ENCODE peak calls at places on chromosomes 1 and 21, in seven cellular contexts. S is PC-3, M is right atrium auricular region, E is neural progenitor cell, J is HCT116, Q is heart right ventricle, X is K562. F is an unnamed sample. For H3K4me1, the result is how much of the 10 kb centered on the place peaks cover.

GRCh38 chr1:76933847-76934657 is 66.8 kb downstream of the ST6GALNAC5 start:
- DNase-seq in S (no peak), M (no peak), E (peak), J (no peak), Q (no peak), X (no peak), F (no peak)

GRCh38 chr1:66542811-66543767 is 9.1 kb downstream of the SGIP1 start:
- DNase-seq in S (peak), M (no peak), E (no peak), J (peak), Q (peak), X (no peak), F (peak)

GRCh38 chr1:226658538-226659125 is 80.5 kb downstream of the ITPKB start:
- DNase-seq in S (no peak), M (no peak), E (no peak), J (no peak), Q (no peak), X (no peak), F (no peak)

GRCh38 chr1:230518511-230518910 is 92.4 kb upstream of the PGBD5 start:
- DNase-seq in S (no peak), M (no peak), E (peak), J (no peak), Q (no peak), X (no peak), F (no peak)

GRCh38 chr1:8880068-8880676 is 1.7 kb upstream of the ENO1 start:
- DNase-seq in S (peak), M (peak), E (no peak), J (no peak), Q (no peak), X (peak), F (peak)

GRCh38 chr21:43282358-43283120 is 113.7 kb downstream of the CRYAA start:
- DNase-seq in S (no peak), M (no peak), E (no peak), J (no peak), Q (no peak), X (no peak), F (no peak)

GRCh38 chr21:44071359-44072104 is 35.7 kb upstream of the PWP2 start:
- DNase-seq in S (no peak), M (no peak), E (no peak), J (no peak), Q (no peak), X (no peak), F (no peak)

GRCh38 chr1:77100870-77101269 is 118.4 kb downstream of the PIGK start:
- DNase-seq in S (peak), M (no peak), E (peak), J (no peak), Q (no peak), X (no peak), F (no peak)

GRCh38 chr21:39014751-39015150 is 168.5 kb downstream of the PSMG1 start:
- DNase-seq in S (peak), M (no peak), E (no peak), J (no peak), Q (no peak), X (no peak), F (no peak)

GRCh38 chr21:25176637-25177412 is 430.5 kb downstream of the MRPL39 start:
- DNase-seq in S (peak), M (no peak), E (no peak), J (no peak), Q (no peak), X (no peak), F (no peak)

GRCh38 chr21:31103571-31104265 is 65.4 kb upstream of the KRTAP19-8 start:
- DNase-seq in S (no peak), M (no peak), E (no peak), J (no peak), Q (no peak), X (no peak), F (no peak)

GRCh38 chr21:45262616-45263015 is 25.1 kb downstream of the POFUT2 start:
- DNase-seq in S (no peak), M (peak), E (no peak), J (no peak), Q (no peak), X (no peak), F (peak)

GRCh38 chr1:223208164-223209075 is 65.4 kb upstream of the TLR5 start:
- DNase-seq in S (peak), M (no peak), E (no peak), J (no peak), Q (no peak), X (no peak), F (no peak)

GRCh38 chr1:199122532-199123311 is 483.9 kb downstream of the PTPRC start:
- DNase-seq in S (peak), M (no peak), E (no peak), J (no peak), Q (no peak), X (no peak), F (no peak)

GRCh38 chr21:15301736-15302135 is 236.9 kb upstream of the NRIP1 start:
- DNase-seq in S (peak), M (no peak), E (no peak), J (no peak), Q (no peak), X (no peak), F (no peak)

GRCh38 chr1:8388732-8389562 is 71.0 kb downstream of the SLC45A1 start:
- DNase-seq in S (no peak), M (no peak), E (no peak), J (no peak), Q (no peak), X (peak), F (no peak)

GRCh38 chr1:177033628-177034027 is 130.9 kb downstream of the ASTN1 start:
- DNase-seq in S (no peak), M (no peak), E (no peak), J (no peak), Q (no peak), X (no peak), F (no peak)

GRCh38 chr1:63829349-63830327 is 55.8 kb downstream of the ROR1 start:
- DNase-seq in S (no peak), M (no peak), E (no peak), J (no peak), Q (no peak), X (no peak), F (no peak)

GRCh38 chr1:177800386-177801058 is 169.3 kb downstream of the SEC16B start:
- DNase-seq in S (peak), M (no peak), E (no peak), J (no peak), Q (no peak), X (no peak), F (no peak)

GRCh38 chr1:36457691-36458090 is 6.5 kb downstream of the MRPS15 start:
- DNase-seq in S (no peak), M (no peak), E (no peak), J (no peak), Q (no peak), X (no peak), F (no peak)

GRCh38 chr21:16838330-16838729 is 674.5 kb upstream of the CXADR start:
- DNase-seq in S (no peak), M (no peak), E (no peak), J (no peak), Q (no peak), X (no peak), F (no peak)

GRCh38 chr1:17696417-17697301 is 58.5 kb upstream of the ACTL8 start:
- DNase-seq in S (peak), M (no peak), E (peak), J (peak), Q (no peak), X (peak), F (no peak)

GRCh38 chr1:183548136-183548535 is 42.1 kb downstream of the NCF2 start:
- DNase-seq in S (no peak), M (no peak), E (peak), J (no peak), Q (no peak), X (no peak), F (no peak)

GRCh38 chr1:8510041-8510823 is 192.3 kb downstream of the SLC45A1 start:
- DNase-seq in S (no peak), M (peak), E (no peak), J (no peak), Q (no peak), X (no peak), F (peak)

GRCh38 chr1:82299680-82300079 is 498.9 kb downstream of the ADGRL2 start:
- DNase-seq in S (no peak), M (no peak), E (no peak), J (no peak), Q (no peak), X (no peak), F (no peak)

GRCh38 chr1:112083487-112083886 is 94.0 kb upstream of the KCND3 start:
- DNase-seq in S (peak), M (no peak), E (peak), J (no peak), Q (no peak), X (no peak), F (no peak)

GRCh38 chr1:172917972-172918371 is 132.8 kb downstream of the TNFSF18 start:
- DNase-seq in S (peak), M (no peak), E (no peak), J (peak), Q (no peak), X (no peak), F (no peak)

GRCh38 chr1:8472668-8473067 is 154.8 kb downstream of the SLC45A1 start:
- DNase-seq in S (no peak), M (no peak), E (no peak), J (no peak), Q (no peak), X (no peak), F (no peak)

GRCh38 chr1:187261637-187262036 is 432.9 kb downstream of the PLA2G4A start:
- DNase-seq in S (no peak), M (no peak), E (peak), J (no peak), Q (no peak), X (no peak), F (no peak)

GRCh38 chr1:99599678-99600175 is 46.2 kb upstream of the PALMD start:
- DNase-seq in S (peak), M (peak), E (no peak), J (peak), Q (peak), X (peak), F (no peak)

GRCh38 chr1:183533617-183534174 is 56.6 kb downstream of the NCF2 start:
- DNase-seq in S (no peak), M (no peak), E (no peak), J (no peak), Q (no peak), X (no peak), F (no peak)

GRCh38 chr21:28228624-28228995 is 764.1 kb downstream of the LTN1 start:
- DNase-seq in S (no peak), M (no peak), E (no peak), J (no peak), Q (no peak), X (no peak), F (no peak)

GRCh38 chr21:14916676-14917141 is 148.1 kb downstream of the NRIP1 start:
- DNase-seq in S (peak), M (no peak), E (no peak), J (no peak), Q (no peak), X (no peak), F (no peak)

GRCh38 chr1:226534645-226535044 is 13.9 kb upstream of the STUM start:
- DNase-seq in S (no peak), M (no peak), E (no peak), J (no peak), Q (no peak), X (no peak), F (no peak)

GRCh38 chr1:88519156-88519555 is 164.9 kb upstream of the PKN2 start:
- DNase-seq in S (peak), M (no peak), E (peak), J (no peak), Q (no peak), X (no peak), F (no peak)

GRCh38 chr1:197799271-197799670 is 24.0 kb upstream of the DENND1B start:
- DNase-seq in S (peak), M (no peak), E (no peak), J (no peak), Q (no peak), X (no peak), F (no peak)

GRCh38 chr1:151512801-151513625 is 1.8 kb downstream of the CGN start:
- DNase-seq in S (peak), M (no peak), E (peak), J (no peak), Q (no peak), X (no peak), F (peak)

GRCh38 chr1:162151900-162152829 is 82.7 kb downstream of the NOS1AP start:
- DNase-seq in S (no peak), M (no peak), E (no peak), J (no peak), Q (no peak), X (no peak), F (peak)

GRCh38 chr1:245807954-245808719 is 653.4 kb downstream of the KIF26B start:
- DNase-seq in S (no peak), M (no peak), E (no peak), J (no peak), Q (no peak), X (no peak), F (no peak)

GRCh38 chr1:101959456-101959855 is 37.3 kb downstream of the OLFM3 start:
- DNase-seq in S (no peak), M (no peak), E (no peak), J (no peak), Q (no peak), X (no peak), F (no peak)

GRCh38 chr1:171616586-171616985 is 5.5 kb upstream of the MYOCOS start:
- DNase-seq in S (no peak), M (no peak), E (no peak), J (no peak), Q (no peak), X (no peak), F (no peak)

GRCh38 chr1:171610385-171610784 is 11.7 kb upstream of the MYOCOS start:
- DNase-seq in S (no peak), M (no peak), E (no peak), J (no peak), Q (no peak), X (no peak), F (no peak)

GRCh38 chr1:171611306-171611705 is 10.7 kb upstream of the MYOCOS start:
- DNase-seq in S (no peak), M (no peak), E (no peak), J (no peak), Q (no peak), X (no peak), F (no peak)

GRCh38 chr1:171613282-171613681 is 8.8 kb upstream of the MYOCOS start:
- DNase-seq in S (no peak), M (no peak), E (no peak), J (no peak), Q (no peak), X (no peak), F (no peak)
- H3K4me1 ChIP-seq in S (under half), M (under half), E (under half), J (under half), Q (under half), X (under half), F (under half)

GRCh38 chr1:91895832-91896556 is 10.0 kb upstream of the TGFBR3 start:
- DNase-seq in S (no peak), M (peak), E (no peak), J (no peak), Q (no peak), X (no peak), F (no peak)

GRCh38 chr1:91901231-91901630 is 15.3 kb upstream of the TGFBR3 start:
- DNase-seq in S (no peak), M (no peak), E (no peak), J (no peak), Q (no peak), X (no peak), F (no peak)

GRCh38 chr1:91897016-91897415 is 11.1 kb upstream of the TGFBR3 start:
- DNase-seq in S (no peak), M (no peak), E (no peak), J (no peak), Q (no peak), X (no peak), F (no peak)

DNA sequence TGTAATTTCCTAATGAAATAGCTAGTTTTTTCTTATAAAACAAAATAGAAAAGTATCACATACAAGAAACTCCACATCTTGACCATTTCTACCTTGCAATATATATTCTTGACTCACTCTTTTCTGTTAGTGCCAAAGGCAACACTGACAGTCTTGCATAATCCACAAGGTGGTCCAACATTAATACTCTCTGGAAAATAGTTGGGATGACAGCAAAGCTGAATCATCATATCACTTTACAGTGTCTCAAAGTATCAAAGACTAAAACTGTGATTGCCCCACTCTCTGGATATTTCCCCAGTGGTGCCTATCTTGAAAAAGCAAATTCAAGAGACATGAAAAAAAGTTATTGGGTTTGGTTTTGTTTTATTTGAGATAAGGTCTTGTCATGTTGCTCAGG is 14.6 kb upstream of the TGFBR3 start:
- DNase-seq in S (peak), M (no peak), E (no peak), J (no peak), Q (no peak), X (no peak), F (no peak)
- H3K4me1 ChIP-seq in S (under half), M (under half), E (under half), J (under half), Q (under half), X (under half), F (under half)

GRCh38 chr1:201496296-201496690 is 10.6 kb downstream of the CSRP1 start:
- DNase-seq in S (no peak), M (no peak), E (no peak), J (no peak), Q (no peak), X (no peak), F (no peak)

GRCh38 chr1:201498621-201499020 is 8.3 kb downstream of the CSRP1 start:
- DNase-seq in S (no peak), M (no peak), E (no peak), J (no peak), Q (no peak), X (no peak), F (no peak)

GRCh38 chr1:201497935-201498509 is 8.9 kb downstream of the CSRP1 start:
- DNase-seq in S (no peak), M (no peak), E (no peak), J (no peak), Q (no peak), X (no peak), F (no peak)

GRCh38 chr1:201493757-201494617 is 12.9 kb downstream of the CSRP1 start:
- DNase-seq in S (no peak), M (no peak), E (peak), J (no peak), Q (peak), X (no peak), F (no peak)

GRCh38 chr1:201495447-201496295 is 11.3 kb downstream of the CSRP1 start:
- DNase-seq in S (no peak), M (no peak), E (peak), J (no peak), Q (peak), X (no peak), F (peak)
- H3K4me1 ChIP-seq in S (under half), M (under half), E (under half), J (under half), Q (half or more), X (under half), F (half or more)

DNA sequence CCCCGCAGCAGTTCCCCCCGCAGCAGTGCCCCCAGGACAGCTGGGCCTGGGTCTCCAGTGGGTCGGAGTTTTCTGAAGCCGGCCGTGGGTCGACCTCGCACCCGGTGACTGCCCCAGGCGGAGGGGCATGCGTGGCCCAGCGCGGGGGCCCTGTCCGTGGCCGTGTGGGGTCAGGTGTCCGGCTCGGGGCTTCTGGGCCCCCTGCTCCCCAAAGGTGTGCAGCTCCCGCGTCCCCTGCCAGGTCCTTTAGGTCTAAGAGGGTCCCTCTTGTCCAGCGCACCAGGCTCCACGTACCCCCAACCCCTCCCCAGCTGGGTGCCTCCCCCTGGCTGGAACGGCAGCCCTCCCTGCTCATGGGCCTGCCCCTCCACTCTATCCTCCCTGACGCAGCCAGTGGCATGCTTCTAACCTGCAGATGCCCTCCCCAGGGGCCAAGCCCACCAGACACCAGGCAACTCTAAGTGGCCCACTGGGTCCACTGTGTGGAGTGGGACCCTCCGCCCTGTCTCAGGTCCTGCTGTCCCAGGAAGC is 5.9 kb upstream of the HES4 start:
- DNase-seq in S (no peak), M (no peak), E (no peak), J (no peak), Q (no peak), X (no peak), F (peak)
- H3K4me1 ChIP-seq in S (under half), M (under half), E (under half), J (under half), Q (under half), X (half or more), F (under half)

GRCh38 chr1:155982106-155982505 is 3.8 kb upstream of the ARHGEF2 start:
- DNase-seq in S (no peak), M (no peak), E (no peak), J (no peak), Q (no peak), X (no peak), F (no peak)

GRCh38 chr1:155983191-155984023 is 5.1 kb upstream of the ARHGEF2 start:
- DNase-seq in S (peak), M (peak), E (peak), J (peak), Q (peak), X (no peak), F (no peak)

GRCh38 chr1:155978973-155979429 is 654 bp upstream of the ARHGEF2 start:
- DNase-seq in S (no peak), M (no peak), E (no peak), J (no peak), Q (no peak), X (peak), F (no peak)

GRCh38 chr1:155979525-155980343 is 1.4 kb upstream of the ARHGEF2 start:
- DNase-seq in S (no peak), M (no peak), E (no peak), J (no peak), Q (peak), X (peak), F (no peak)

DNA sequence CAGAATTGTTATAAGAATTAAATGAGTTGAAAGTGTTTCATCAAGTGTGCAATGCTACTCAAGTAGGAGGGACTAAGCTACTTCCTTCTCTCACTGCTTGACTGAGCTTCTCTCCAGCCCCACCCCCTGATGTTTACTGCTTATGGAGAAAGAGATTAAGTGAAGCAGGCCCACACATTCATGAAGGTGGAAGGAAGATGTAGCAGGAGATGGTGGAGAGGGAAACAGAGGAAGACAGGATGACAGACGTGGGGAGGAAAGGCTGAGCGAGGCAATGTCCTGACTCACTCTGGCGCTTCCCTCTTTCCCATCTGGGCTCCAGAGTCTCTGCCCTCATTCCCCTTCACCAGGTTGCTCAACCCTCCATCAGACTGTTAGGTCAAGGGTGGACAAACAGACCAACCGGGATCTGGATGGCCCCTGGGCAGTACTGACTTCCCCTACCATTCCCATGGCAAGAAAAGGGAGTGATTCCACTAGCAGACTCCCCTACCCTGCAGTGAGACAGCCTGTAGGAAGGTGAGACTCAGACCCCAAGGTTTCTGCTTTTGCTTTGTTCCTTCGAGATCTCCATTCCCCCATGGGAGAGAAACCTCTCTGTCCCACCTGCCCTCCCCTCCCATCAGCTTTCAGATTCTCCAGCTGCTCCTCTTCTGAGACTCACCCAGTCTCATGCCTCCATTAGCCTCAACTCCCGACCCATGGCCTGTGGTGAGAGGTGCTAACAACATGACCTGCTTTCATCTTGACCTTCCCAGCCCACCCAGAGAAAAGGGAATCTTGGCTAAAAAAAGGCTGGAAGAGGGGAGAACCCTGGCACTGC is 3.1 kb upstream of the ARHGEF2 start:
- DNase-seq in S (no peak), M (peak), E (no peak), J (no peak), Q (no peak), X (no peak), F (no peak)
- H3K4me1 ChIP-seq in S (under half), M (under half), E (under half), J (under half), Q (half or more), X (under half), F (under half)

F was measured in right lobe of liver.